ENCODE peak calls at places on chromosomes 16 and 17, in seven cellular contexts. O, Q, K, C, B, E and N are unnamed samples.

GRCh38 chr16:69481901-69482341 is 57.5 kb downstream of the CYB5B start:
- DNase-seq in O (no peak), Q (no peak), K (no peak), C (no peak), B (peak; percentile 49), E (no peak), N (no peak)

GRCh38 chr16:14301150-14302030 is 230.3 kb downstream of the MRTFB start:
- DNase-seq in O (peak; percentile 49), Q (no peak), K (no peak), C (peak; percentile 58), B (peak; percentile 44), E (no peak), N (no peak)

GRCh38 chr17:67161573-67161972 is 83.4 kb downstream of the HELZ start:
- DNase-seq in O (no peak), Q (no peak), K (no peak), C (no peak), B (no peak), E (no peak), N (no peak)

GRCh38 chr16:22898131-22898530 is 84.2 kb downstream of the HS3ST2 start:
- DNase-seq in O (no peak), Q (no peak), K (no peak), C (no peak), B (no peak), E (no peak), N (no peak)

GRCh38 chr17:53655591-53655990 is 167.1 kb upstream of the KIF2B start:
- DNase-seq in O (no peak), Q (no peak), K (no peak), C (no peak), B (no peak), E (no peak), N (no peak)

GRCh38 chr16:69179255-69180010 is 7.5 kb upstream of the SNTB2 start:
- DNase-seq in O (peak; percentile 40), Q (no peak), K (no peak), C (peak; percentile 54), B (no peak), E (no peak), N (peak; percentile 75)

GRCh38 chr17:8225813-8226535 is 15.6 kb upstream of the AURKB start:
- DNase-seq in O (no peak), Q (no peak), K (peak; percentile 68), C (no peak), B (peak; percentile 85), E (peak; percentile 74), N (peak; percentile 20)

GRCh38 chr17:16297367-16298139 is 55.7 kb downstream of the CENPV start:
- DNase-seq in O (peak; percentile 86), Q (no peak), K (no peak), C (no peak), B (peak; percentile 41), E (no peak), N (no peak)

GRCh38 chr16:14321542-14321941 is 250.4 kb downstream of the MRTFB start:
- DNase-seq in O (no peak), Q (no peak), K (no peak), C (peak; percentile 34), B (peak; percentile 61), E (no peak), N (no peak)

GRCh38 chr16:17557480-17557879 is 86.7 kb upstream of the XYLT1 start:
- DNase-seq in O (no peak), Q (no peak), K (no peak), C (no peak), B (no peak), E (no peak), N (no peak)
- TF ChIP-seq JUND in O (no peak), Q (no peak), K (no peak), C (no peak), B (no peak), E (no peak), N (no peak)

GRCh38 chr17:44878627-44879221 is 20.5 kb downstream of the EFTUD2 start:
- DNase-seq in O (peak; percentile 37), Q (no peak), K (no peak), C (peak; percentile 47), B (peak; percentile 42), E (peak; percentile 6), N (peak; percentile 53)
- TF ChIP-seq JUND in O (no peak), Q (no peak), K (no peak), C (no peak), B (no peak), E (no peak), N (no peak)

GRCh38 chr16:10957771-10958486 is 13.6 kb downstream of the CLEC16A start:
- DNase-seq in O (no peak), Q (no peak), K (no peak), C (no peak), B (no peak), E (no peak), N (no peak)
- TF ChIP-seq JUND in O (no peak), Q (no peak), K (no peak), C (peak; percentile 88), B (peak; percentile 72), E (no peak), N (no peak)

GRCh38 chr16:76818611-76819181 is 372.3 kb upstream of the MON1B start:
- DNase-seq in O (no peak), Q (no peak), K (no peak), C (no peak), B (no peak), E (no peak), N (no peak)

GRCh38 chr16:76819517-76819916 is 371.5 kb upstream of the MON1B start:
- DNase-seq in O (no peak), Q (no peak), K (no peak), C (no peak), B (no peak), E (no peak), N (no peak)

DNA sequence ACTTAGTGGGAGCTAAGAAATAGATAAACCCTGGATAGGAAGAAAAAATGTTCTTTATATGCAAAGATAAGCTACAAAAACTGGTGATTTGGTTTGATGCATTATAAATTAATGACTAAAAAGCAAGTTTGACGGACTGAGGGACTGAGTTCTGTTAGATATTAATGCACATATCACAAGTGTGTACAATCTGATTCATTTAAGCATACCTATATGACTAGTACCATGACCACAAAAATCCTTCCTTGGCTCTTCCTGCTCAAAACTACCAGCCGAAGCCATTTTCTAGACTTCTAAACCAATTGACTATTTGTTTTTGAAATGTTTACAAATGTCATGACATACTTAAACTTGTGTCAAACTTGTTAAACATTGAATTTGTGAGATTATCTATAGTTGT is 374.5 kb upstream of the MON1B start:
- DNase-seq in O (no peak), Q (no peak), K (no peak), C (no peak), B (no peak), E (no peak), N (no peak)
- TF ChIP-seq JUND in O (no peak), Q (no peak), K (no peak), C (no peak), B (no peak), E (no peak), N (no peak)

GRCh38 chr17:42748906-42749798 is 4.3 kb upstream of the EZH1 start:
- DNase-seq in O (no peak), Q (no peak), K (no peak), C (no peak), B (no peak), E (no peak), N (no peak)
- TF ChIP-seq JUND in O (no peak), Q (no peak), K (no peak), C (no peak), B (no peak), E (no peak), N (no peak)

GRCh38 chr17:43917348-43918025 is 10.2 kb upstream of the MPP2 start:
- DNase-seq in O (no peak), Q (no peak), K (no peak), C (no peak), B (peak; percentile 65), E (no peak), N (no peak)
- TF ChIP-seq JUND in O (no peak), Q (no peak), K (no peak), C (no peak), B (no peak), E (no peak), N (no peak)

GRCh38 chr17:12536472-12536871 is 129.2 kb upstream of the MYOCD start:
- DNase-seq in O (no peak), Q (no peak), K (no peak), C (no peak), B (no peak), E (no peak), N (no peak)

GRCh38 chr17:12530126-12530525 is 135.6 kb upstream of the MYOCD start:
- DNase-seq in O (no peak), Q (no peak), K (no peak), C (no peak), B (no peak), E (no peak), N (no peak)

GRCh38 chr17:12537436-12537835 is 128.3 kb upstream of the MYOCD start:
- DNase-seq in O (no peak), Q (no peak), K (no peak), C (no peak), B (no peak), E (no peak), N (no peak)

GRCh38 chr17:12538003-12538402 is 127.7 kb upstream of the MYOCD start:
- DNase-seq in O (no peak), Q (no peak), K (no peak), C (no peak), B (no peak), E (no peak), N (no peak)

DNA sequence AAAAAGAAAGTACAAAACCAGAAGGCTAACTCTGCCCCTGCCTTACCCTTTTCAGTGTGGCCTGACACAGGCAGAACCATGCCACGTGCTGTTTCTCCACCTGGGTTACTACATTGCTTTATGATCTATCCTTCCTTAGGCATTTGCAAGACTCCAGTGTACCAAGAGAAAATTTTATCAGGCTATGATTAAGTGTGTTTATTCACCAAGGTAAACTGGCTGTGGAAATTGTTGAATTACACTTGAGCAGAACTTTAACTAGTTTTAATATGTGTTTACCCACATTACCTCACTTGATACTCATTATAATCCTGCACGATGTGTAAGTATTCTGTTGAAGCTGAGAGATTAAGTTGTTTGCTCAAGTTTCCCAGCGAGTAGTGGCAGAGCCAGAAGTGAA is 129.7 kb upstream of the MYOCD start:
- DNase-seq in O (no peak), Q (no peak), K (no peak), C (no peak), B (no peak), E (no peak), N (peak; percentile 9)
- TF ChIP-seq JUND in O (no peak), Q (no peak), K (no peak), C (no peak), B (no peak), E (no peak), N (no peak)